ENCODE peak calls at places on chromosomes 2 and 18, in nine cellular contexts. One of them, this sample, is unnamed.

GRCh38 chr2:63855418-63856301 is 14.0 kb downstream of the UGP2 start:
- DNase-seq in T-helper 2 cell: no peak
- DNase-seq in T-cell: peak; percentile 10
- DNase-seq in NCI-H1105 treated with DMSO at 0.1 percent for 48 hours: no peak
- DNase-seq in activated T-helper 1 cell treated with anti-CD3 and anti-CD28 coated beads, Interleukin-12 subunit alpha, Interleukin-12 subunit beta, Interleukin-2, Interleukin-4 antibody, amounts not matched to agents 30 ng/mL and 10 ng/mL and 1 ng/mL, durations not matched to agents 14 hours and 24 hours and 36 hours: no peak
- DNase-seq in lung microvascular endothelial cell: no peak
- DNase-seq in stimulated activated CD8-positive, alpha-beta memory T cell treated with anti-CD3 and anti-CD28 coated beads, Interleukin-4, amount 100 ng/mL, for 24 hours: no peak
- DNase-seq in M059J: no peak
- DNase-seq in Daoy: no peak
- DNase-seq in this sample: no peak

GRCh38 chr18:58556333-58557012 is 72.4 kb downstream of the ALPK2 start:
- DNase-seq in T-helper 2 cell: no peak
- DNase-seq in T-cell: no peak
- DNase-seq in NCI-H1105 treated with DMSO at 0.1 percent for 48 hours: no peak
- DNase-seq in activated T-helper 1 cell treated with anti-CD3 and anti-CD28 coated beads, Interleukin-12 subunit alpha, Interleukin-12 subunit beta, Interleukin-2, Interleukin-4 antibody, amounts not matched to agents 30 ng/mL and 10 ng/mL and 1 ng/mL, durations not matched to agents 14 hours and 24 hours and 36 hours: no peak
- DNase-seq in lung microvascular endothelial cell: no peak
- DNase-seq in stimulated activated CD8-positive, alpha-beta memory T cell treated with anti-CD3 and anti-CD28 coated beads, Interleukin-4, amount 100 ng/mL, for 24 hours: no peak
- DNase-seq in M059J: no peak
- DNase-seq in Daoy: no peak
- DNase-seq in this sample: no peak

GRCh38 chr2:122873951-122874350 is 1118.5 kb downstream of the TSN start:
- DNase-seq in T-helper 2 cell: no peak
- DNase-seq in T-cell: no peak
- DNase-seq in NCI-H1105 treated with DMSO at 0.1 percent for 48 hours: no peak
- DNase-seq in activated T-helper 1 cell treated with anti-CD3 and anti-CD28 coated beads, Interleukin-12 subunit alpha, Interleukin-12 subunit beta, Interleukin-2, Interleukin-4 antibody, amounts not matched to agents 30 ng/mL and 10 ng/mL and 1 ng/mL, durations not matched to agents 14 hours and 24 hours and 36 hours: no peak
- DNase-seq in lung microvascular endothelial cell: no peak
- DNase-seq in stimulated activated CD8-positive, alpha-beta memory T cell treated with anti-CD3 and anti-CD28 coated beads, Interleukin-4, amount 100 ng/mL, for 24 hours: no peak
- DNase-seq in M059J: no peak
- DNase-seq in Daoy: no peak
- DNase-seq in this sample: no peak

GRCh38 chr2:50118951-50119702 is 912.8 kb downstream of the NRXN1 start:
- DNase-seq in T-helper 2 cell: no peak
- DNase-seq in T-cell: no peak
- DNase-seq in NCI-H1105 treated with DMSO at 0.1 percent for 48 hours: no peak
- DNase-seq in activated T-helper 1 cell treated with anti-CD3 and anti-CD28 coated beads, Interleukin-12 subunit alpha, Interleukin-12 subunit beta, Interleukin-2, Interleukin-4 antibody, amounts not matched to agents 30 ng/mL and 10 ng/mL and 1 ng/mL, durations not matched to agents 14 hours and 24 hours and 36 hours: no peak
- DNase-seq in lung microvascular endothelial cell: no peak
- DNase-seq in stimulated activated CD8-positive, alpha-beta memory T cell treated with anti-CD3 and anti-CD28 coated beads, Interleukin-4, amount 100 ng/mL, for 24 hours: no peak
- DNase-seq in M059J: no peak
- DNase-seq in Daoy: no peak
- DNase-seq in this sample: no peak

GRCh38 chr2:5894355-5894754 is 202.2 kb downstream of the SOX11 start:
- DNase-seq in T-helper 2 cell: no peak
- DNase-seq in T-cell: no peak
- DNase-seq in NCI-H1105 treated with DMSO at 0.1 percent for 48 hours: no peak
- DNase-seq in activated T-helper 1 cell treated with anti-CD3 and anti-CD28 coated beads, Interleukin-12 subunit alpha, Interleukin-12 subunit beta, Interleukin-2, Interleukin-4 antibody, amounts not matched to agents 30 ng/mL and 10 ng/mL and 1 ng/mL, durations not matched to agents 14 hours and 24 hours and 36 hours: no peak
- DNase-seq in lung microvascular endothelial cell: no peak
- DNase-seq in stimulated activated CD8-positive, alpha-beta memory T cell treated with anti-CD3 and anti-CD28 coated beads, Interleukin-4, amount 100 ng/mL, for 24 hours: no peak
- DNase-seq in M059J: no peak
- DNase-seq in Daoy: no peak
- DNase-seq in this sample: no peak

GRCh38 chr2:157257312-157258252 is at the start of gene GALNT5:
- DNase-seq in T-helper 2 cell: no peak
- DNase-seq in T-cell: no peak
- DNase-seq in NCI-H1105 treated with DMSO at 0.1 percent for 48 hours: no peak
- DNase-seq in activated T-helper 1 cell treated with anti-CD3 and anti-CD28 coated beads, Interleukin-12 subunit alpha, Interleukin-12 subunit beta, Interleukin-2, Interleukin-4 antibody, amounts not matched to agents 30 ng/mL and 10 ng/mL and 1 ng/mL, durations not matched to agents 14 hours and 24 hours and 36 hours: no peak
- DNase-seq in lung microvascular endothelial cell: no peak
- DNase-seq in stimulated activated CD8-positive, alpha-beta memory T cell treated with anti-CD3 and anti-CD28 coated beads, Interleukin-4, amount 100 ng/mL, for 24 hours: no peak
- DNase-seq in M059J: peak; percentile 76
- DNase-seq in Daoy: peak; percentile 11
- DNase-seq in this sample: no peak

GRCh38 chr2:13000644-13001375 is 284.1 kb downstream of the TRIB2 start:
- DNase-seq in T-helper 2 cell: no peak
- DNase-seq in T-cell: no peak
- DNase-seq in NCI-H1105 treated with DMSO at 0.1 percent for 48 hours: no peak
- DNase-seq in activated T-helper 1 cell treated with anti-CD3 and anti-CD28 coated beads, Interleukin-12 subunit alpha, Interleukin-12 subunit beta, Interleukin-2, Interleukin-4 antibody, amounts not matched to agents 30 ng/mL and 10 ng/mL and 1 ng/mL, durations not matched to agents 14 hours and 24 hours and 36 hours: no peak
- DNase-seq in lung microvascular endothelial cell: peak; percentile 90
- DNase-seq in stimulated activated CD8-positive, alpha-beta memory T cell treated with anti-CD3 and anti-CD28 coated beads, Interleukin-4, amount 100 ng/mL, for 24 hours: no peak
- DNase-seq in M059J: no peak
- DNase-seq in Daoy: no peak
- DNase-seq in this sample: no peak

GRCh38 chr18:12737243-12737902 is 34.5 kb downstream of the PSMG2 start:
- DNase-seq in T-helper 2 cell: no peak
- DNase-seq in T-cell: no peak
- DNase-seq in NCI-H1105 treated with DMSO at 0.1 percent for 48 hours: no peak
- DNase-seq in activated T-helper 1 cell treated with anti-CD3 and anti-CD28 coated beads, Interleukin-12 subunit alpha, Interleukin-12 subunit beta, Interleukin-2, Interleukin-4 antibody, amounts not matched to agents 30 ng/mL and 10 ng/mL and 1 ng/mL, durations not matched to agents 14 hours and 24 hours and 36 hours: no peak
- DNase-seq in lung microvascular endothelial cell: no peak
- DNase-seq in stimulated activated CD8-positive, alpha-beta memory T cell treated with anti-CD3 and anti-CD28 coated beads, Interleukin-4, amount 100 ng/mL, for 24 hours: no peak
- DNase-seq in M059J: no peak
- DNase-seq in Daoy: no peak
- DNase-seq in this sample: no peak

GRCh38 chr2:147204102-147204501 is 640.7 kb upstream of the ACVR2A start:
- DNase-seq in T-helper 2 cell: no peak
- DNase-seq in T-cell: no peak
- DNase-seq in NCI-H1105 treated with DMSO at 0.1 percent for 48 hours: no peak
- DNase-seq in activated T-helper 1 cell treated with anti-CD3 and anti-CD28 coated beads, Interleukin-12 subunit alpha, Interleukin-12 subunit beta, Interleukin-2, Interleukin-4 antibody, amounts not matched to agents 30 ng/mL and 10 ng/mL and 1 ng/mL, durations not matched to agents 14 hours and 24 hours and 36 hours: no peak
- DNase-seq in lung microvascular endothelial cell: no peak
- DNase-seq in stimulated activated CD8-positive, alpha-beta memory T cell treated with anti-CD3 and anti-CD28 coated beads, Interleukin-4, amount 100 ng/mL, for 24 hours: no peak
- DNase-seq in M059J: peak; percentile 49
- DNase-seq in Daoy: no peak
- DNase-seq in this sample: no peak

GRCh38 chr2:85712849-85713612 is 18.9 kb downstream of the GNLY start:
- DNase-seq in T-helper 2 cell: no peak
- DNase-seq in T-cell: no peak
- DNase-seq in NCI-H1105 treated with DMSO at 0.1 percent for 48 hours: no peak
- DNase-seq in activated T-helper 1 cell treated with anti-CD3 and anti-CD28 coated beads, Interleukin-12 subunit alpha, Interleukin-12 subunit beta, Interleukin-2, Interleukin-4 antibody, amounts not matched to agents 30 ng/mL and 10 ng/mL and 1 ng/mL, durations not matched to agents 14 hours and 24 hours and 36 hours: no peak
- DNase-seq in lung microvascular endothelial cell: no peak
- DNase-seq in stimulated activated CD8-positive, alpha-beta memory T cell treated with anti-CD3 and anti-CD28 coated beads, Interleukin-4, amount 100 ng/mL, for 24 hours: no peak
- DNase-seq in M059J: no peak
- DNase-seq in Daoy: peak; percentile 45
- DNase-seq in this sample: no peak

GRCh38 chr2:43178055-43178598 is 48.3 kb downstream of the ZFP36L2 start:
- DNase-seq in T-helper 2 cell: no peak
- DNase-seq in T-cell: no peak
- DNase-seq in NCI-H1105 treated with DMSO at 0.1 percent for 48 hours: no peak
- DNase-seq in activated T-helper 1 cell treated with anti-CD3 and anti-CD28 coated beads, Interleukin-12 subunit alpha, Interleukin-12 subunit beta, Interleukin-2, Interleukin-4 antibody, amounts not matched to agents 30 ng/mL and 10 ng/mL and 1 ng/mL, durations not matched to agents 14 hours and 24 hours and 36 hours: no peak
- DNase-seq in lung microvascular endothelial cell: no peak
- DNase-seq in stimulated activated CD8-positive, alpha-beta memory T cell treated with anti-CD3 and anti-CD28 coated beads, Interleukin-4, amount 100 ng/mL, for 24 hours: no peak
- DNase-seq in M059J: no peak
- DNase-seq in Daoy: no peak
- DNase-seq in this sample: no peak